ENCODE peak calls at places on chromosome 2, in eight cellular contexts. One of them, this sample, is unnamed.

GRCh38 chr2:136448435-136448834 is 316.9 kb upstream of the THSD7B start:
- DNase-seq in fibroblast of pulmonary artery: no peak
- DNase-seq in activated T-cell treated with anti-CD3 and anti-CD28 coated beads, Interleukin-2, amount 50 U/mL, for 48 hours: no peak
- DNase-seq in suprapubic skin: no peak
- DNase-seq in left lung: no peak
- DNase-seq in nucleus accumbens: no peak
- DNase-seq in effector memory CD8-positive, alpha-beta T cell: no peak
- DNase-seq in CD8-positive, alpha-beta T cell: no peak
- DNase-seq in this sample: no peak

GRCh38 chr2:217650716-217651360 is 352.0 kb downstream of the TNS1 start:
- DNase-seq in fibroblast of pulmonary artery: peak
- DNase-seq in activated T-cell treated with anti-CD3 and anti-CD28 coated beads, Interleukin-2, amount 50 U/mL, for 48 hours: no peak
- DNase-seq in suprapubic skin: no peak
- DNase-seq in left lung: no peak
- DNase-seq in nucleus accumbens: peak
- DNase-seq in effector memory CD8-positive, alpha-beta T cell: peak
- DNase-seq in CD8-positive, alpha-beta T cell: no peak
- DNase-seq in this sample: no peak

GRCh38 chr2:167827352-167828097 is 419.9 kb downstream of the STK39 start:
- DNase-seq in fibroblast of pulmonary artery: no peak
- DNase-seq in activated T-cell treated with anti-CD3 and anti-CD28 coated beads, Interleukin-2, amount 50 U/mL, for 48 hours: no peak
- DNase-seq in suprapubic skin: no peak
- DNase-seq in left lung: no peak
- DNase-seq in nucleus accumbens: no peak
- DNase-seq in effector memory CD8-positive, alpha-beta T cell: no peak
- DNase-seq in CD8-positive, alpha-beta T cell: no peak
- DNase-seq in this sample: no peak

GRCh38 chr2:208040199-208041171 is 15.2 kb upstream of the PLEKHM3 start:
- DNase-seq in fibroblast of pulmonary artery: peak
- DNase-seq in activated T-cell treated with anti-CD3 and anti-CD28 coated beads, Interleukin-2, amount 50 U/mL, for 48 hours: peak
- DNase-seq in suprapubic skin: no peak
- DNase-seq in left lung: peak
- DNase-seq in nucleus accumbens: peak
- DNase-seq in effector memory CD8-positive, alpha-beta T cell: peak
- DNase-seq in CD8-positive, alpha-beta T cell: peak
- DNase-seq in this sample: peak

GRCh38 chr2:228875152-228875875 is 395.8 kb downstream of the PID1 start:
- DNase-seq in fibroblast of pulmonary artery: peak
- DNase-seq in activated T-cell treated with anti-CD3 and anti-CD28 coated beads, Interleukin-2, amount 50 U/mL, for 48 hours: no peak
- DNase-seq in suprapubic skin: no peak
- DNase-seq in left lung: no peak
- DNase-seq in nucleus accumbens: no peak
- DNase-seq in effector memory CD8-positive, alpha-beta T cell: no peak
- DNase-seq in CD8-positive, alpha-beta T cell: no peak
- DNase-seq in this sample: no peak

GRCh38 chr2:43038034-43038719 is 188.2 kb downstream of the ZFP36L2 start:
- DNase-seq in fibroblast of pulmonary artery: peak
- DNase-seq in activated T-cell treated with anti-CD3 and anti-CD28 coated beads, Interleukin-2, amount 50 U/mL, for 48 hours: no peak
- DNase-seq in suprapubic skin: no peak
- DNase-seq in left lung: no peak
- DNase-seq in nucleus accumbens: no peak
- DNase-seq in effector memory CD8-positive, alpha-beta T cell: no peak
- DNase-seq in CD8-positive, alpha-beta T cell: no peak
- DNase-seq in this sample: no peak

GRCh38 chr2:198638579-198638978 is 819.2 kb downstream of the SATB2 start:
- DNase-seq in fibroblast of pulmonary artery: no peak
- DNase-seq in activated T-cell treated with anti-CD3 and anti-CD28 coated beads, Interleukin-2, amount 50 U/mL, for 48 hours: no peak
- DNase-seq in suprapubic skin: no peak
- DNase-seq in left lung: no peak
- DNase-seq in nucleus accumbens: no peak
- DNase-seq in effector memory CD8-positive, alpha-beta T cell: no peak
- DNase-seq in CD8-positive, alpha-beta T cell: no peak
- DNase-seq in this sample: no peak

GRCh38 chr2:219648963-219649362 is 21.5 kb downstream of the SLC4A3 start:
- DNase-seq in fibroblast of pulmonary artery: no peak
- DNase-seq in activated T-cell treated with anti-CD3 and anti-CD28 coated beads, Interleukin-2, amount 50 U/mL, for 48 hours: no peak
- DNase-seq in suprapubic skin: no peak
- DNase-seq in left lung: no peak
- DNase-seq in nucleus accumbens: no peak
- DNase-seq in effector memory CD8-positive, alpha-beta T cell: no peak
- DNase-seq in CD8-positive, alpha-beta T cell: no peak
- DNase-seq in this sample: no peak

GRCh38 chr2:109666466-109666865 is 52.3 kb downstream of the SOWAHC start:
- DNase-seq in fibroblast of pulmonary artery: no peak
- DNase-seq in activated T-cell treated with anti-CD3 and anti-CD28 coated beads, Interleukin-2, amount 50 U/mL, for 48 hours: no peak
- DNase-seq in suprapubic skin: no peak
- DNase-seq in left lung: no peak
- DNase-seq in nucleus accumbens: no peak
- DNase-seq in effector memory CD8-positive, alpha-beta T cell: no peak
- DNase-seq in CD8-positive, alpha-beta T cell: no peak
- DNase-seq in this sample: no peak

This sample was measured in stimulated activated naive CD4-positive, alpha-beta T cell.